ENCODE peak calls at places on chromosomes 5 and 9, in five cellular contexts. Z is WTC11, Y is adrenal gland, V is posterior vena cava, U is fibroblast of the aortic adventitia. K is an unnamed sample.
A peak's percentile ranks its signal among the peaks of the same experiment; 100 is the strongest.

GRCh38 chr5:149348463-149348862 is 3.2 kb downstream of the GRPEL2 start:
- DNase-seq in Z (no peak), U (no peak), V (no peak), Y (no peak), K (no peak)

GRCh38 chr9:93240891-93241334 is 57.0 kb downstream of the WNK2 start:
- DNase-seq in Z (no peak), Y (no peak), V (no peak), U (no peak), K (no peak)

GRCh38 chr9:70463877-70464276 is 49.4 kb upstream of the KLF9 start:
- DNase-seq in Y (no peak), U (no peak), Z (no peak), V (no peak), K (no peak)

GRCh38 chr5:61815343-61815742 is 483.3 kb downstream of the ZSWIM6 start:
- DNase-seq in Z (no peak), U (no peak), Y (no peak), V (no peak), K (no peak)

GRCh38 chr9:38024036-38024681 is 44.9 kb downstream of the SHB start:
- DNase-seq in Y (no peak), U (peak; percentile 75), V (peak; percentile 92), Z (peak; percentile 42), K (no peak)

GRCh38 chr9:131274674-131275331 is 1.5 kb downstream of the FAM78A start:
- DNase-seq in U (no peak), V (no peak), Z (no peak), Y (no peak), K (no peak)

GRCh38 chr9:94824401-94824800 is 97.9 kb downstream of the AOPEP start:
- DNase-seq in Z (no peak), U (no peak), Y (no peak), V (no peak), K (no peak)

GRCh38 chr9:72509635-72510034 is 11.8 kb upstream of the TMC1 start:
- DNase-seq in V (no peak), Z (no peak), Y (no peak), U (peak; percentile 61), K (no peak)

GRCh38 chr5:113122053-113122452 is 145.5 kb downstream of the DCP2 start:
- DNase-seq in U (peak; percentile 98), Z (no peak), Y (no peak), V (no peak), K (no peak)

GRCh38 chr5:141567513-141568117 is 51.2 kb downstream of the DIAPH1 start:
- DNase-seq in V (no peak), Z (no peak), Y (no peak), U (peak; percentile 40), K (no peak)

GRCh38 chr9:18424132-18424531 is 49.8 kb upstream of the ADAMTSL1 start:
- DNase-seq in V (no peak), Z (no peak), U (no peak), Y (no peak), K (no peak)

GRCh38 chr9:97579914-97580313 is 53.3 kb downstream of the TSTD2 start:
- DNase-seq in Z (no peak), U (no peak), V (no peak), Y (no peak), K (no peak)

GRCh38 chr5:15377573-15378340 is 122.2 kb upstream of the FBXL7 start:
- DNase-seq in Y (no peak), V (no peak), Z (no peak), U (no peak), K (no peak)

GRCh38 chr9:23587903-23588302 is 238.1 kb downstream of the ELAVL2 start:
- DNase-seq in V (no peak), U (no peak), Z (peak; percentile 57), Y (no peak), K (no peak)

GRCh38 chr5:170353011-170353890 is 35.9 kb downstream of the KCNMB1 start:
- DNase-seq in V (no peak), Y (no peak), Z (peak; percentile 59), U (no peak), K (no peak)

GRCh38 chr5:41406424-41406823 is 104.0 kb downstream of the PLCXD3 start:
- DNase-seq in Y (no peak), V (no peak), Z (no peak), U (no peak), K (peak; percentile 89)

GRCh38 chr5:64318175-64318574 is 152.5 kb downstream of the RNF180 start:
- DNase-seq in Z (no peak), Y (no peak), V (no peak), U (peak; percentile 11), K (no peak)

GRCh38 chr9:106691629-106692028 is 171.3 kb upstream of the ZNF462 start:
- DNase-seq in Z (no peak), Y (no peak), V (no peak), U (no peak), K (no peak)

GRCh38 chr5:132024789-132025402 is 13.4 kb upstream of the ACSL6 start:
- DNase-seq in U (no peak), Y (no peak), V (no peak), Z (no peak), K (no peak)

GRCh38 chr5:166624573-166624972 is 1666.9 kb upstream of the WWC1 start:
- DNase-seq in U (no peak), Y (no peak), Z (no peak), V (no peak), K (no peak)

GRCh38 chr5:31225118-31225517 is 31.6 kb downstream of the CDH6 start:
- DNase-seq in Y (no peak), U (peak; percentile 59), Z (no peak), V (no peak), K (no peak)

GRCh38 chr9:132600326-132600984 is 18.0 kb downstream of the BARHL1 start:
- DNase-seq in V (no peak), Z (no peak), U (no peak), Y (no peak), K (no peak)

GRCh38 chr5:173291722-173292658 is 36.2 kb downstream of the STC2 start:
- DNase-seq in U (peak; percentile 66), V (no peak), Z (no peak), Y (no peak), K (no peak)

GRCh38 chr9:133708770-133709611 is 29.2 kb downstream of the SARDH start:
- DNase-seq in U (no peak), V (peak; percentile 74), Y (no peak), Z (peak; percentile 29), K (no peak)

GRCh38 chr9:134818000-134818568 is 62.5 kb upstream of the FCN2 start:
- DNase-seq in Z (no peak), U (no peak), Y (no peak), V (no peak), K (no peak)

GRCh38 chr9:93317495-93318094 is 133.7 kb downstream of the WNK2 start:
- DNase-seq in U (no peak), V (peak; percentile 72), Y (no peak), Z (no peak), K (no peak)

GRCh38 chr9:121246821-121247511 is 21.0 kb upstream of the GSN start:
- DNase-seq in V (no peak), Z (no peak), Y (no peak), U (peak; percentile 89), K (no peak)